ENCODE peak calls at places on chromosome 12, in seven cellular contexts. K is OCI-LY7; H is neural progenitor cell; X is thoracic aorta; B is transverse colon; P is CD8-positive, alpha-beta T cell; E is MM.1S. Q is an unnamed sample. For H3K36me3, the result is how much of the 10 kb centered on the place peaks cover.

GRCh38 chr12:2552000-2552399 is 242.8 kb upstream of the FKBP4 start:
- DNase-seq in K (no peak), H (no peak), X (no peak), B (no peak), P (no peak), E (no peak), Q (no peak)

GRCh38 chr12:113292091-113292490 is 42.8 kb downstream of the SLC8B1 start:
- DNase-seq in K (no peak), H (no peak), X (no peak), B (no peak), P (no peak), E (no peak), Q (no peak)

GRCh38 chr12:15693233-15693911 is 95.8 kb downstream of the EPS8 start:
- DNase-seq in K (no peak), H (no peak), X (no peak), B (no peak), P (no peak), E (no peak), Q (no peak)

GRCh38 chr12:571795-572531 is 91.3 kb downstream of the NINJ2 start:
- DNase-seq in K (no peak), H (no peak), X (no peak), B (no peak), P (no peak), E (no peak), Q (peak)

GRCh38 chr12:106883421-106883820 is 72.3 kb upstream of the TMEM263 start:
- DNase-seq in K (no peak), H (no peak), X (no peak), B (no peak), P (no peak), E (no peak), Q (no peak)

GRCh38 chr12:461425-461824 is 1.7 kb downstream of the B4GALNT3 start:
- DNase-seq in K (no peak), H (no peak), X (no peak), B (peak), P (no peak), E (no peak), Q (no peak)

GRCh38 chr12:53207042-53207441 is at the start of gene ITGB7:
- DNase-seq in K (peak), H (no peak), X (no peak), B (peak), P (peak), E (peak), Q (no peak)

GRCh38 chr12:69898236-69898635 is 73.2 kb downstream of the MYRFL start:
- DNase-seq in K (no peak), H (no peak), X (no peak), B (no peak), P (no peak), E (no peak), Q (no peak)

GRCh38 chr12:53623526-53623925 is 2.7 kb downstream of the ATF7 start:
- DNase-seq in K (no peak), H (no peak), X (no peak), B (no peak), P (no peak), E (no peak), Q (no peak)

GRCh38 chr12:68374315-68374982 is 42.3 kb upstream of the MDM1 start:
- DNase-seq in K (no peak), H (no peak), X (no peak), B (peak), P (peak), E (peak), Q (no peak)

GRCh38 chr12:105358789-105359188 is 28.3 kb downstream of the C12orf75 start:
- DNase-seq in K (peak), H (no peak), X (no peak), B (no peak), P (no peak), E (no peak), Q (no peak)

GRCh38 chr12:122872815-122873361 is 23.0 kb downstream of the VPS37B start:
- DNase-seq in K (no peak), H (no peak), X (no peak), B (no peak), P (peak), E (peak), Q (no peak)

GRCh38 chr12:108722992-108723766 is 8.1 kb downstream of the CORO1C start:
- DNase-seq in K (no peak), H (no peak), X (no peak), B (no peak), P (no peak), E (no peak), Q (no peak)

GRCh38 chr12:76545486-76545885 is 14.1 kb downstream of the OSBPL8 start:
- DNase-seq in K (no peak), H (no peak), X (no peak), B (no peak), P (no peak), E (no peak), Q (no peak)

GRCh38 chr12:41743835-41744234 is 400.8 kb downstream of the GXYLT1 start:
- DNase-seq in K (no peak), H (no peak), X (no peak), B (no peak), P (no peak), E (no peak), Q (no peak)

GRCh38 chr12:70754330-70754741 is 117.1 kb upstream of the PTPRB start:
- DNase-seq in K (no peak), H (no peak), X (no peak), B (peak), P (no peak), E (peak), Q (no peak)

GRCh38 chr12:6826125-6826733 is 2.0 kb upstream of the P3H3 start:
- DNase-seq in K (no peak), H (no peak), X (no peak), B (no peak), P (no peak), E (no peak), Q (no peak)

GRCh38 chr12:48380596-48380995 is 29.9 kb upstream of the ZNF641 start:
- DNase-seq in K (no peak), H (no peak), X (no peak), B (no peak), P (no peak), E (no peak), Q (no peak)

GRCh38 chr12:101823891-101824290 is 6.9 kb downstream of the GNPTAB start:
- DNase-seq in K (peak), H (peak), X (no peak), B (peak), P (peak), E (peak), Q (peak)

GRCh38 chr12:12880537-12880936 is 10.8 kb upstream of the GPRC5A start:
- DNase-seq in K (no peak), H (no peak), X (no peak), B (no peak), P (no peak), E (no peak), Q (no peak)

GRCh38 chr12:89949457-89950195 is 241.0 kb upstream of the ATP2B1 start:
- DNase-seq in K (peak), H (no peak), X (no peak), B (peak), P (peak), E (no peak), Q (no peak)

GRCh38 chr12:2756756-2757155 is 38.0 kb upstream of the FKBP4 start:
- DNase-seq in K (no peak), H (no peak), X (no peak), B (no peak), P (no peak), E (no peak), Q (no peak)

GRCh38 chr12:60106207-60106606 is 510.4 kb downstream of the SLC16A7 start:
- DNase-seq in K (no peak), H (no peak), X (no peak), B (no peak), P (no peak), E (no peak), Q (no peak)

GRCh38 chr12:75854681-75855309 is 176.8 kb downstream of the PHLDA1 start:
- DNase-seq in K (no peak), H (no peak), X (no peak), B (no peak), P (no peak), E (no peak), Q (no peak)

GRCh38 chr12:89040146-89040964 is 311.9 kb downstream of the DUSP6 start:
- DNase-seq in K (peak), H (no peak), X (no peak), B (peak), P (peak), E (peak), Q (peak)

GRCh38 chr12:26845984-26846383 is 13.0 kb upstream of the ITPR2 start:
- DNase-seq in K (peak), H (no peak), X (no peak), B (no peak), P (no peak), E (no peak), Q (no peak)

GRCh38 chr12:111428728-111429175 is 23.0 kb downstream of the SH2B3 start:
- DNase-seq in K (peak), H (no peak), X (no peak), B (peak), P (no peak), E (no peak), Q (peak)

GRCh38 chr12:49894754-49895153 is 8.9 kb downstream of the FAIM2 start:
- DNase-seq in K (no peak), H (no peak), X (no peak), B (no peak), P (no peak), E (no peak), Q (no peak)

GRCh38 chr12:10226740-10227139 is 14.1 kb downstream of the GABARAPL1 start:
- DNase-seq in K (no peak), H (no peak), X (no peak), B (no peak), P (no peak), E (no peak), Q (no peak)

GRCh38 chr12:120847392-120848157 is 56.6 kb downstream of the SPPL3 start:
- DNase-seq in K (peak), H (no peak), X (no peak), B (peak), P (no peak), E (peak), Q (no peak)

GRCh38 chr12:128829870-128830504 is 6.2 kb upstream of the SLC15A4 start:
- DNase-seq in K (peak), H (no peak), X (no peak), B (peak), P (no peak), E (peak), Q (no peak)

GRCh38 chr12:130761537-130762318 is 45.6 kb upstream of the RIMBP2 start:
- DNase-seq in K (peak), H (peak), X (no peak), B (peak), P (peak), E (peak), Q (peak)
- TF ChIP-seq CTCF in K (peak), H (peak), X (no peak), B (peak), P (peak), E (peak), Q (peak)

GRCh38 chr12:124477109-124477915 is 90.1 kb downstream of the NCOR2 start:
- DNase-seq in K (no peak), H (no peak), X (no peak), B (no peak), P (no peak), E (no peak), Q (no peak)

GRCh38 chr12:124478416-124478815 is 89.0 kb downstream of the NCOR2 start:
- DNase-seq in K (no peak), H (no peak), X (no peak), B (no peak), P (no peak), E (no peak), Q (no peak)

GRCh38 chr12:124480469-124481256 is 86.7 kb downstream of the NCOR2 start:
- DNase-seq in K (peak), H (no peak), X (no peak), B (peak), P (no peak), E (peak), Q (peak)

GRCh38 chr12:124479680-124480468 is 87.5 kb downstream of the NCOR2 start:
- DNase-seq in K (no peak), H (peak), X (no peak), B (no peak), P (no peak), E (no peak), Q (peak)

DNA sequence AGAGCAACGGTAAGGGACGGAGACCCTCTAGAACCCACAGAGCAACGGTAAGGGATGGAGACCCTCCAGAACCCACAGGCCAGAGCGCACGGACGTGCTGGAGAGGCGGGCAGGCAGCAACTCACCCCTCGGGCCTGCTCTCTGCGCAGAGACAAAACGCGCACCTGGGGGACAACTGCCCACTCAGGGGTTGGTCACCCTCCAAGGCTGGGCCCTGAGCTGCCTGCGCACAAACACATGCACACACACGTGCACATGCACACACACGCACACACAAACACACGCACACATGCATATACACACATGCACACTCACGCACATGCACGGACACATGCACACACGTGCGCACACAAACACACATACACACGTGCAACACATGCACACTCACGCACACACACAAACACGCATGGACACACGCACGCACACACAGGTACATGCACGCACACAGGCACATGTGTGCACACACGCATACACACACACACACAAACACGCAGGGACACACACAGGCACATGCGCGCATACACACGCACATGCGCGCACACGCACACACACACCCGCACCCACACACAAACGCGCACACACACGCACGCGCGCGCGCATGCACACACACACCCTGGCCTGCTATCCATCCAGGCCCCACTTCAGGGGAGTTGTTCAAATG is 88.3 kb downstream of the NCOR2 start:
- DNase-seq in K (no peak), H (no peak), X (no peak), B (no peak), P (no peak), E (no peak), Q (no peak)
- H3K36me3 ChIP-seq in K (half or more), H (under half), X (under half), B (under half), P (under half), E (under half), Q (under half)

GRCh38 chr12:72191761-72192160 is 80.4 kb upstream of the TRHDE start:
- DNase-seq in K (no peak), H (no peak), X (no peak), B (no peak), P (no peak), E (no peak), Q (no peak)
- TF ChIP-seq CTCF in K (no peak), H (no peak), X (no peak), B (no peak), P (no peak), E (no peak), Q (no peak)

GRCh38 chr12:104121001-104121400 is 17.0 kb downstream of the NFYB start:
- DNase-seq in K (no peak), H (no peak), X (no peak), B (no peak), P (no peak), E (no peak), Q (no peak)

DNA sequence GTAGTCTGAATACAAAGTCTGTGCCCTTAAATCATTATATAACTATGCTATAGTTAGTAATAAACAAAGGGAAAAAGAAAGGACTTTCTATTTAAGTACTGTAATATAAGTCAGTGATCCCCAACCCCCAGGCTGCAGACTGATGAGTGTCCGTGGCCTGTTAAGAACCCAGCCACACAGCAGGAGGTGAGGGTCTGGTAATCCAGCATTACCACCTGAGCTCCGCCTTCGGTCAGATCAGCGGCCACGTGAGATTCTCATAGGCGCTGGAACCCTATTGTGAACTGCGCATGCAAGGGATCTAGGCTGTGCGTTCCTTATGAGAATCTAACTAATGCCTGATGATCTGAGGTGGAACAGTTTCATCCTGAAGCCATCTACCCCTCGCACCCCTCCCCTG is 15.7 kb downstream of the NFYB start:
- DNase-seq in K (no peak), H (peak), X (no peak), B (no peak), P (no peak), E (no peak), Q (no peak)
- H3K36me3 ChIP-seq in K (half or more), H (half or more), X (under half), B (under half), P (under half), E (under half), Q (under half)

DNA sequence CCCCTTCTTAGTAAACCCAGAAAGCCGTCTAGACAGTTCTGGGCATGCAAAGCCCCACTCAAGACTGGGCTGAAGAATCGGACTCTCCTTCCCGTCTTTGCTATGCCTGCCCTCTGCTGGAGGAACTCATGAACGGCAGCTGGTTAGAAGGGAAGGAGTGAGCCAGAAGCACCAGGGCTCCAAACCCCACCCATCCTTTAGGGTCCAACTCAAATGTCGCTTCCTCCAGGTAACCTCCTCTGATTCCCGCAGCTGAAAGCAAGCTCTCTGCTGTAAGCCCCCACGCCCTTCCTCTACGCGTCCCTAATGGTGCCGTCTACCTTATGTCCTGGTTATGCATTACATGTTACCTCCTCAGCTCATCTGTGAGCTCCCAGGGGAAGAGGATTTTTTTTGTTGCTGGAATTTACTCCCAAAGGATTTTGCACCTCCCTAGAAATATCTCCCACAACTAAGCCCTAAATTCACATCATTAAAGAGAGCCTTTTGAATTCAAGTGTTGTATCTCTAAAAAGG is 59.0 kb upstream of the SCN8A start:
- DNase-seq in K (peak), H (peak), X (peak), B (peak), P (peak), E (peak), Q (peak)
- TF ChIP-seq CTCF in K (peak), H (peak), X (peak), B (peak), P (peak), E (peak), Q (peak)

GRCh38 chr12:98743362-98743953 is 98.4 kb downstream of the APAF1 start:
- DNase-seq in K (peak), H (peak), X (no peak), B (no peak), P (no peak), E (no peak), Q (no peak)

GRCh38 chr12:98740751-98741150 is 95.7 kb downstream of the APAF1 start:
- DNase-seq in K (no peak), H (no peak), X (no peak), B (no peak), P (no peak), E (no peak), Q (no peak)

GRCh38 chr12:98741615-98742265 is 96.7 kb downstream of the APAF1 start:
- DNase-seq in K (no peak), H (peak), X (no peak), B (no peak), P (no peak), E (no peak), Q (no peak)

GRCh38 chr12:98738539-98738938 is 93.4 kb downstream of the APAF1 start:
- DNase-seq in K (no peak), H (no peak), X (no peak), B (no peak), P (no peak), E (no peak), Q (no peak)

GRCh38 chr12:98741229-98741614 is 96.1 kb downstream of the APAF1 start:
- DNase-seq in K (no peak), H (no peak), X (no peak), B (no peak), P (no peak), E (no peak), Q (no peak)
- H3K36me3 ChIP-seq in K (under half), H (under half), X (under half), B (under half), P (under half), E (under half), Q (under half)